ENCODE peak calls at places on chromosomes 1 and 21, in seven cellular contexts. J is HFF-Myc, L is AG09309, A is pancreas, N is choroid plexus epithelial cell, D is adrenal gland, C is sigmoid colon. T is an unnamed sample.

GRCh38 chr1:58325797-58326196 is 220.7 kb downstream of the OMA1 start:
- DNase-seq in J (no peak), L (no peak), A (no peak), N (no peak), D (no peak), C (no peak), T (no peak)

GRCh38 chr1:2255047-2255419 is 26.9 kb downstream of the SKI start:
- DNase-seq in J (no peak), L (no peak), A (no peak), N (no peak), D (no peak), C (no peak), T (no peak)

GRCh38 chr1:211625040-211625439 is 46.1 kb upstream of the SLC30A1 start:
- DNase-seq in J (peak), L (no peak), A (no peak), N (peak), D (no peak), C (peak), T (no peak)

GRCh38 chr1:110756506-110756905 is 81.8 kb upstream of the KCNA3 start:
- DNase-seq in J (no peak), L (no peak), A (no peak), N (no peak), D (no peak), C (no peak), T (no peak)

GRCh38 chr21:46605759-46606426 is 1.0 kb upstream of the S100B start:
- DNase-seq in J (no peak), L (no peak), A (no peak), N (no peak), D (peak), C (no peak), T (no peak)

GRCh38 chr1:117015701-117016100 is 14.1 kb downstream of the CD101 start:
- DNase-seq in J (no peak), L (no peak), A (no peak), N (no peak), D (no peak), C (no peak), T (no peak)

GRCh38 chr21:46154155-46154954 is 1.0 kb downstream of the FTCD start:
- DNase-seq in J (no peak), L (no peak), A (peak), N (no peak), D (peak), C (peak), T (no peak)

GRCh38 chr1:941588-942383 is 17.3 kb downstream of the NOC2L start:
- DNase-seq in J (no peak), L (peak), A (peak), N (peak), D (peak), C (peak), T (peak)

GRCh38 chr1:97137862-97138514 is 416.4 kb downstream of the PTBP2 start:
- DNase-seq in J (peak), L (no peak), A (peak), N (peak), D (peak), C (no peak), T (peak)

GRCh38 chr1:115755436-115756370 is 12.8 kb downstream of the CASQ2 start:
- DNase-seq in J (no peak), L (no peak), A (no peak), N (no peak), D (no peak), C (no peak), T (no peak)

GRCh38 chr21:25313891-25314646 is 293.2 kb downstream of the MRPL39 start:
- DNase-seq in J (no peak), L (no peak), A (no peak), N (peak), D (no peak), C (no peak), T (peak)

GRCh38 chr1:222441006-222441620 is 106.8 kb downstream of the HHIPL2 start:
- DNase-seq in J (no peak), L (no peak), A (no peak), N (peak), D (no peak), C (no peak), T (no peak)

GRCh38 chr1:5111581-5111980 is 457.2 kb downstream of the AJAP1 start:
- DNase-seq in J (no peak), L (no peak), A (no peak), N (no peak), D (no peak), C (no peak), T (no peak)

GRCh38 chr1:145730467-145730866 is 11.2 kb downstream of the CD160 start:
- DNase-seq in J (no peak), L (no peak), A (no peak), N (no peak), D (no peak), C (no peak), T (no peak)

GRCh38 chr1:145729661-145730436 is 10.6 kb downstream of the CD160 start:
- DNase-seq in J (no peak), L (no peak), A (no peak), N (no peak), D (no peak), C (no peak), T (no peak)

GRCh38 chr1:145736191-145736590 is 16.9 kb downstream of the CD160 start:
- DNase-seq in J (no peak), L (no peak), A (no peak), N (no peak), D (no peak), C (no peak), T (no peak)

GRCh38 chr1:145729196-145729595 is 9.9 kb downstream of the CD160 start:
- DNase-seq in J (no peak), L (no peak), A (no peak), N (no peak), D (no peak), C (no peak), T (no peak)

GRCh38 chr1:145730900-145731299 is 11.6 kb downstream of the CD160 start:
- DNase-seq in J (no peak), L (no peak), A (no peak), N (no peak), D (no peak), C (no peak), T (no peak)
- TF ChIP-seq CTCF in J (no peak), L (no peak), A (no peak), N (no peak), D (no peak), C (no peak), T (no peak)

DNA sequence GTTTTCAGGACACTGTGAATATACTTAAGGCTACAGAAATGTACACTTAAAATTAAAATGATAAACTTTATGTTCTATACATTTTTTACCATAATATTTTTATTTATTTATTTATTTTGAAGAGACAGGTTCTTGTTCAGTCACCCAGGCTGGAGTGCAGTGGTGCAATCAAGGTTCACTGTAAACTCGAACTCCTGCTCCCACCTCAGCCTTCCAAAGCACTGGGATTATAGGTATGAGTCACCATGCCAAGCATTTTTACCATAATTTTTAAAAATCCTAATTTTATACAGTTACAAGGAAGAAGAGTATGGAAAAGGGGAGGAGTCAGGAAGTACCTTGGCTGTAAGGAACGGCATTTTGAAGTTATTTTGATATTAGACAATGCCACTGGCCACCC is 23.6 kb upstream of the ANGPTL3 start:
- DNase-seq in J (peak), L (no peak), A (no peak), N (no peak), D (no peak), C (no peak), T (no peak)
- TF ChIP-seq CTCF in J (no peak), L (no peak), A (no peak), N (no peak), D (no peak), C (no peak), T (no peak)

GRCh38 chr1:50605186-50605875 is 182.1 kb upstream of the DMRTA2 start:
- DNase-seq in J (peak), L (peak), A (peak), N (peak), D (no peak), C (no peak), T (peak)
- TF ChIP-seq CTCF in J (peak), L (peak), A (peak), N (peak), D (peak), C (no peak), T (peak)

GRCh38 chr1:220906561-220907334 is 27.5 kb downstream of the HLX start:
- DNase-seq in J (no peak), L (peak), A (no peak), N (no peak), D (no peak), C (no peak), T (no peak)
- TF ChIP-seq CTCF in J (no peak), L (no peak), A (no peak), N (no peak), D (no peak), C (no peak), T (no peak)

DNA sequence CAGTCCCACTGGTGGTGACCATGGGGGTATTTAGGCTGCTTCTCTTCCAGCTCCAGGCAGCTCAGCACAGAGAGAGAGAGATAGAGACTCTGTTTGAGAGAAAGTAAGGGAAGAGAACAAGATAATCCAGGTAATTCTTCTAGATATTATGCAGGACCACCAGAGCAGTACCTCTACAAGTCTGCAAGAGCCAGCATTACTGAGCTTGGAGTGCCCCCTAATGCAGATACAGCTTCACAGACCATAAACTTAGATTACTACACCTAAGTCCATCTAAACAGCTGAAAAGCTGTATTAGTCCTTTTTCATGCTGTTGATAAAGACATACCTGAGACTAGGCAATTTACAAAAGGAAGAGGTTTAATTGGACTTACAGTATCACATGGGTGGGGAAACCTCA is 570.3 kb downstream of the LRRIQ3 start:
- DNase-seq in J (no peak), L (no peak), A (no peak), N (no peak), D (no peak), C (no peak), T (no peak)
- TF ChIP-seq CTCF in J (no peak), L (no peak), A (no peak), N (no peak), D (no peak), C (no peak), T (no peak)

DNA sequence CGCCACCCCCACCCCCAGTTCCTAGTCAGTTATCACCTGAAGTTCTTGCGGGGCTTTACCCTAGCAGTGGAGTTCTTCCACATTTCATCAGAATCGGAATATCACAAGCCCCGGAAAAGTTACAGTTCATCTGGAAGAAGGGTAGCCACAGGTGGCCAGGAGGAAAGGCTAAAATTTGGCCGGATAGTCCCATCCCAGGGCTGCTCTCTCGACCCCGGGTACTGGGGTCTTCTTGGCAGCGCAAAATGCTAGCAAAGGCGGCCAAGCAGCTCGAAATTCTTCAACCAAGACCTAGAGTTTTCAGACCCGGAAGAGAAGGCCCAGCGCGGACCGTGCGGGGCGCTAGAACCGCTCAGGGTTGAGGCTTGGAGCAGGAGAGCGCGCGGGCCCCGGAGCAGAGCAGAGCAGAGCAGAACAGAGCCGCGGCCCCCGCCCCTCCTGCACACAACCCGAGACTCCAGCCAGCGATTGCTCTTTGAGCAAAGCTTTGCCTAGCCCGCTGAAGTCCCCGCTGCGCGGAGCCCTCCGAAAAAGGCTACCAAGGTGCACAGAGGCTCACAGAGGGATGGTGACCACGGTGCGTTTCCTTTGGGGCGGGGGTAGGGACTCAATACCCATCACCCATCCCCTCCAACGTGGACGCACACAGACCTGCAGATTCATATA is 8.1 kb downstream of the HLX start:
- DNase-seq in J (no peak), L (no peak), A (no peak), N (no peak), D (no peak), C (no peak), T (no peak)
- TF ChIP-seq CTCF in J (no peak), L (no peak), A (no peak), N (peak), D (no peak), C (no peak), T (no peak)

DNA sequence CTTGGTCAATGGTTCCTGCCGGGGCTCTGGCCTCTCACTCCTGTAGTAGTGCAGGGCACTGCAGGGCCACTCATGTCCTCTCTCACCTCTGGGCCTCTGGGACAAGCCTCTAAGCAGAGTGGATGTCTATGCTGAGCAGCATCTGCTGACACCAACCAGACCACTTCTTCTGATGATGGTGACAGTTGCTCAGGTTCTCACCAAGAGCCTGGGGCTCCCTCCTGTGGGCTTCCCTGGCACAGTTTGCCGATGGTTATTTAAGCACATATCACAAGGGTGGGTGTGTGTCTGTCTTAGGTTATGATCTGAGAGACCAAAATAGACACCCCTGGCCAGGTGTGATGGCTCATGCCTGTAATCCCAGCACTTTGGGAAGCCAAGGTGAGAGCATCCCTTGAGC is 17.4 kb upstream of the GPR137B start:
- DNase-seq in J (no peak), L (no peak), A (no peak), N (peak), D (no peak), C (no peak), T (no peak)
- TF ChIP-seq CTCF in J (peak), L (no peak), A (no peak), N (peak), D (no peak), C (no peak), T (no peak)

GRCh38 chr1:201546093-201546492 is 7.2 kb downstream of the NAV1 start:
- DNase-seq in J (no peak), L (no peak), A (no peak), N (no peak), D (peak), C (no peak), T (no peak)
- TF ChIP-seq CTCF in J (no peak), L (no peak), A (no peak), N (peak), D (no peak), C (no peak), T (no peak)